ENCODE peak calls at places on chromosomes 1 and 21, in eight cellular contexts. C, K, N, R, B, U, H and A are unnamed samples.

GRCh38 chr1:110765640-110766335 is 91.0 kb upstream of the KCNA3 start:
- DNase-seq in C (peak), K (peak), N (peak), R (peak), B (no peak), U (peak), H (peak), A (no peak)

GRCh38 chr1:55716610-55717009 is 501.4 kb upstream of the USP24 start:
- DNase-seq in C (no peak), K (no peak), N (no peak), R (no peak), B (no peak), U (peak), H (no peak), A (no peak)

GRCh38 chr1:114485286-114485685 is 25.7 kb downstream of the TRIM33 start:
- DNase-seq in C (no peak), K (no peak), N (no peak), R (no peak), B (no peak), U (peak), H (no peak), A (no peak)

GRCh38 chr1:6224733-6225132 is 11.0 kb downstream of the ICMT start:
- DNase-seq in C (no peak), K (no peak), N (no peak), R (peak), B (no peak), U (no peak), H (no peak), A (no peak)

GRCh38 chr1:247491328-247491727 is 33.4 kb upstream of the OR2B11 start:
- DNase-seq in C (no peak), K (no peak), N (no peak), R (no peak), B (no peak), U (no peak), H (no peak), A (no peak)

GRCh38 chr1:99149952-99150351 is 114.3 kb upstream of the PLPPR4 start:
- DNase-seq in C (no peak), K (no peak), N (no peak), R (no peak), B (no peak), U (no peak), H (no peak), A (no peak)

GRCh38 chr1:172383541-172383940 is 36.9 kb upstream of the C1orf105 start:
- DNase-seq in C (peak), K (no peak), N (no peak), R (peak), B (no peak), U (peak), H (peak), A (no peak)

GRCh38 chr1:173048629-173049326 is 2.0 kb downstream of the TNFSF18 start:
- DNase-seq in C (no peak), K (no peak), N (no peak), R (no peak), B (no peak), U (peak), H (peak), A (no peak)

GRCh38 chr1:197559655-197560054 is 215.6 kb downstream of the DENND1B start:
- DNase-seq in C (no peak), K (no peak), N (no peak), R (no peak), B (no peak), U (no peak), H (no peak), A (no peak)

GRCh38 chr1:149844096-149844495 is 55.3 kb upstream of the BOLA1 start:
- DNase-seq in C (no peak), K (no peak), N (no peak), R (peak), B (no peak), U (peak), H (peak), A (no peak)

GRCh38 chr1:72917920-72918319 is 635.6 kb upstream of the NEGR1 start:
- DNase-seq in C (no peak), K (no peak), N (no peak), R (no peak), B (no peak), U (no peak), H (no peak), A (no peak)

GRCh38 chr21:45288441-45288841 is 746 bp upstream of the POFUT2 start:
- DNase-seq in C (no peak), K (no peak), N (no peak), R (peak), B (no peak), U (no peak), H (no peak), A (no peak)

GRCh38 chr1:204591473-204592090 is 75.4 kb downstream of the MDM4 start:
- DNase-seq in C (no peak), K (peak), N (no peak), R (no peak), B (no peak), U (peak), H (peak), A (no peak)

GRCh38 chr1:145985502-145986439 is 10.6 kb downstream of the TXNIP start:
- DNase-seq in C (no peak), K (no peak), N (no peak), R (peak), B (peak), U (peak), H (peak), A (no peak)

GRCh38 chr1:238257018-238257417 is 366.3 kb upstream of the ZP4 start:
- DNase-seq in C (no peak), K (no peak), N (no peak), R (no peak), B (no peak), U (no peak), H (no peak), A (no peak)

GRCh38 chr1:56196839-56197238 is 382.5 kb downstream of the PLPP3 start:
- DNase-seq in C (no peak), K (no peak), N (no peak), R (peak), B (no peak), U (no peak), H (no peak), A (no peak)

GRCh38 chr1:230191079-230191478 is 124.0 kb downstream of the GALNT2 start:
- DNase-seq in C (peak), K (no peak), N (no peak), R (no peak), B (peak), U (peak), H (peak), A (no peak)

GRCh38 chr1:24048205-24048869 is 63.6 kb downstream of the MYOM3 start:
- DNase-seq in C (no peak), K (peak), N (no peak), R (no peak), B (no peak), U (no peak), H (no peak), A (no peak)

GRCh38 chr1:7702365-7702764 is 68.7 kb upstream of the VAMP3 start:
- DNase-seq in C (no peak), K (no peak), N (no peak), R (peak), B (no peak), U (peak), H (peak), A (no peak)

GRCh38 chr21:14321042-14321441 is 61.9 kb downstream of the HSPA13 start:
- DNase-seq in C (no peak), K (no peak), N (no peak), R (no peak), B (no peak), U (peak), H (no peak), A (no peak)

GRCh38 chr1:18948048-18948912 is 8.2 kb downstream of the IFFO2 start:
- DNase-seq in C (no peak), K (no peak), N (no peak), R (no peak), B (no peak), U (no peak), H (peak), A (no peak)

GRCh38 chr1:18950415-18951026 is 6.0 kb downstream of the IFFO2 start:
- DNase-seq in C (no peak), K (no peak), N (no peak), R (no peak), B (peak), U (no peak), H (no peak), A (peak)

GRCh38 chr1:18949689-18950414 is 6.6 kb downstream of the IFFO2 start:
- DNase-seq in C (no peak), K (no peak), N (peak), R (peak), B (no peak), U (peak), H (no peak), A (no peak)

GRCh38 chr1:18947570-18947969 is 8.9 kb downstream of the IFFO2 start:
- DNase-seq in C (no peak), K (no peak), N (no peak), R (no peak), B (no peak), U (no peak), H (no peak), A (no peak)

DNA sequence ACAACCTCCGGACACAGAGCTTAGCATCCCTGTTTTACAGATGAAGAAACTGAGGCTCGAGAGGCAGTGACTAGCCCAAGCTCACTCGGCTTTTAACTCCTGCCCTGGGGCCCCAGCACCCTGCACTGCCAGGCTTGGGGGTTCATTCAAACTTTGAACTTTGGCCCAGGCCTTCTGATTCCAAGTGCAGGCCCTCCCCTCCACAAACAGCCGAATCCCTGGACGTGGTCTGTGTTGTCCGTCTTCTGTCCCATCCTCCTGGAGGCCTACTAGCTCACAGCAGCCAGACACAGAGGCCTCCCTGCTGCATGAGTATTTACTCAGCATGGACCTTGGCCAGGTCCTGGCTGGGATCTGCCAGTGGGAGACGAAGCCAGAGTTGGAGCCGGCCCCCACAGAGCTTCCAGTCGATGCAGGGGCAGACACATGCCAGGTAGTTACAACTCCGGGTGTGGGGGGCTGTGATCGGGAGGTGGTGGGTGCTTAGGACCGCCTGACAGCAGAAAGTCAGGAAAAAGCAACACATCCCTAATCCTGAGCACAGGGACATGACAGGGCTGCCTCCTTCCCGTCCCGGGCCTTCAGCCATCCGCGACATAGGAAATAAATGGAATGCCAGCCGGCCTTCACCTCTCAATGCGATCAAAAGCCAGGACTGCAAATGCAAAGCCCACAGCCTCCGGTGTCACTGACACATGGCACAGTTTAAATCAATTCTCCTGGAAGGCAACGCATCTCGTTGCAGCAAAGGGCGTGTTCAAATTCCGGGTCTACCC is 7.4 kb downstream of the IFFO2 start:
- DNase-seq in C (no peak), K (no peak), N (peak), R (peak), B (no peak), U (peak), H (peak), A (no peak)
- TF ChIP-seq CTCF in C (no peak), K (no peak), N (no peak), R (no peak), B (no peak), U (peak), H (peak), A (no peak)

GRCh38 chr1:154328318-154329151 is 3.2 kb downstream of the ATP8B2 start:
- DNase-seq in C (no peak), K (peak), N (peak), R (peak), B (peak), U (peak), H (peak), A (peak)

GRCh38 chr1:154330669-154331068 is 5.3 kb downstream of the ATP8B2 start:
- DNase-seq in C (no peak), K (no peak), N (no peak), R (no peak), B (no peak), U (no peak), H (no peak), A (no peak)

GRCh38 chr1:154329551-154330131 is 4.3 kb downstream of the ATP8B2 start:
- DNase-seq in C (no peak), K (no peak), N (no peak), R (peak), B (no peak), U (no peak), H (no peak), A (no peak)

GRCh38 chr1:154327466-154328317 is 2.4 kb downstream of the ATP8B2 start:
- DNase-seq in C (no peak), K (no peak), N (peak), R (peak), B (no peak), U (no peak), H (no peak), A (no peak)

GRCh38 chr1:154329152-154329521 is 3.8 kb downstream of the ATP8B2 start:
- DNase-seq in C (no peak), K (no peak), N (peak), R (peak), B (no peak), U (peak), H (no peak), A (no peak)
- TF ChIP-seq CTCF in C (peak), K (no peak), N (no peak), R (peak), B (no peak), U (peak), H (peak), A (no peak)

DNA sequence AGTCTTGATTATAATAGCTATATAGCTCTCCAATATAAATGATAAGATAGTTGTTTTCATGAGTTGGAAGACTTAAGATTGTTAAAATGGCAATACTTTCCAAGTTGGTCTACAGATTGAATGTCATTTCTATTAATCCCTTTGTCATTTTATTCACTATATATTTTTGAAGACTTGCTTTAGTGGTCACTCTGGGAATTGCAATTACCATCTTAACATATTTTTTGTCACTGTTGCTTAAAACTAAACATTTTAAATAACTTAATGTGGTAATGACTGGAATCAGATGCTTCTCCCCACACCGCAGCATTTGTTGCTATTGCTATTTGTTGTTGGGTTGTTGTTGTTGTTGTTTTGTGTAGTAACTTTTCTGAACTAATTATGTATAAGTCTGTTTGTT is 1592.9 kb downstream of the MRPL39 start:
- DNase-seq in C (no peak), K (no peak), N (no peak), R (peak), B (no peak), U (peak), H (no peak), A (no peak)
- TF ChIP-seq CTCF in C (no peak), K (no peak), N (peak), R (no peak), B (no peak), U (no peak), H (no peak), A (no peak)

DNA sequence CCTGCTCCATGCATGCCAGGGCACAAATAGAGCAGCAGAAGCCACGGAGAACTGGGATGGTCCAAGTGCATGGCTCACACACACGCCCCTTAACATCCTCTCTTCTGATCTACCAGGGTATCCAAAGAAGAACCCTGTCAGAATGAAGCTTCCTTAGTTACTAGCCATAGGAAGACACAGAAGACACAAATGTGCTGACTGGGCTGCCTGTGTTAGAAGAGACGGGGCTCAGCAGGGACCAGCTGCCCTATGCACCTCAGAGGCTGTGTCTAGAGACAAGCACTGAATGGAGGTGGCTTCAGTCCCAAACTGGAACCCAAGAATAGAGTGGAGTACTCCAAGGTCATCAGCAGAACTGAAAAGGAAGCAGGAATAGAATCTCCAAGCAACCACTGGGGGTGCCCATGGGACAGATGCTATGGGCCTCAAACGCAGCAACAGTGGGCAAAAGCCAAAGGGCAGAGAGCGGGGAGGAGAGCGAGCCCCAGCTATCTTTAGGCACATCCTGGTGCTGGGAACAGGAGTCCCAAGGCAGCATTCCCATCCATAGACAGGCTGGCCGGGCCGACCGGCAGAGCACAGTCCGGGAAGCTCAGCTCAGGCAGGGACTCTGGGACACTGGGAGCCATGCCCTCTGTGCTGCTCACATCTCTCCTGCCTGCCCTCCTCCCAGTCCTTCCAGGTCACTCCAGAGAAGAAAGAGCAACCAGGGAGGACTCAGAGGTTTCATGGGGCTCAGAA is 9.5 kb downstream of the SLC6A9 start:
- DNase-seq in C (no peak), K (no peak), N (no peak), R (no peak), B (no peak), U (no peak), H (no peak), A (no peak)
- TF ChIP-seq CTCF in C (no peak), K (no peak), N (no peak), R (no peak), B (no peak), U (peak), H (no peak), A (no peak)

GRCh38 chr1:67685558-67686271 is 714 bp downstream of the GADD45A start:
- DNase-seq in C (no peak), K (peak), N (peak), R (peak), B (peak), U (peak), H (no peak), A (peak)

GRCh38 chr1:67684526-67685066 is 405 bp upstream of the GADD45A start:
- DNase-seq in C (no peak), K (no peak), N (no peak), R (no peak), B (no peak), U (no peak), H (no peak), A (no peak)

GRCh38 chr1:67686272-67687197 is 1.5 kb downstream of the GADD45A start:
- DNase-seq in C (peak), K (peak), N (peak), R (peak), B (peak), U (peak), H (peak), A (peak)

GRCh38 chr1:67683736-67684525 is 1.1 kb upstream of the GADD45A start:
- DNase-seq in C (no peak), K (no peak), N (no peak), R (no peak), B (no peak), U (no peak), H (no peak), A (no peak)

DNA sequence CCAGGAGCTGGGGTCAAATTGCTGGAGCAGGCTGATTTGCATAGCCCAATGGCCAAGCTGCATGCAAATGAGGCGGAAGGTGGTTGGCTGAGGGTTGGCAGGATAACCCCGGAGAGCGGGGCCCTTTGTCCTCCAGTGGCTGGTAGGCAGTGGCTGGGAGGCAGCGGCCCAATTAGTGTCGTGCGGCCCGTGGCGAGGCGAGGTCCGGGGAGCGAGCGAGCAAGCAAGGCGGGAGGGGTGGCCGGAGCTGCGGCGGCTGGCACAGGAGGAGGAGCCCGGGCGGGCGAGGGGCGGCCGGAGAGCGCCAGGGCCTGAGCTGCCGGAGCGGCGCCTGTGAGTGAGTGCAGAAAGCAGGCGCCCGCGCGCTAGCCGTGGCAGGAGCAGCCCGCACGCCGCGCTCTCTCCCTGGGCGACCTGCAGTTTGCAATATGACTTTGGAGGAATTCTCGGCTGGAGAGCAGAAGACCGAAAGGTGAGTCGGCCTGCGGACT is at the start of gene GADD45A:
- DNase-seq in C (peak), K (peak), N (peak), R (peak), B (peak), U (peak), H (peak), A (peak)
- TF ChIP-seq CTCF in C (no peak), K (no peak), N (no peak), R (no peak), B (peak), U (no peak), H (no peak), A (no peak)

GRCh38 chr1:167881786-167882185 is 32.1 kb downstream of the ADCY10 start:
- DNase-seq in C (no peak), K (no peak), N (no peak), R (no peak), B (no peak), U (no peak), H (no peak), A (no peak)

GRCh38 chr1:167880570-167880969 is 33.4 kb downstream of the ADCY10 start:
- DNase-seq in C (no peak), K (no peak), N (no peak), R (no peak), B (no peak), U (no peak), H (no peak), A (no peak)

GRCh38 chr1:167881069-167881468 is 32.9 kb downstream of the ADCY10 start:
- DNase-seq in C (no peak), K (no peak), N (no peak), R (no peak), B (no peak), U (peak), H (no peak), A (no peak)

GRCh38 chr1:167876597-167877175 is 37.2 kb downstream of the ADCY10 start:
- DNase-seq in C (no peak), K (no peak), N (no peak), R (no peak), B (no peak), U (no peak), H (no peak), A (no peak)

DNA sequence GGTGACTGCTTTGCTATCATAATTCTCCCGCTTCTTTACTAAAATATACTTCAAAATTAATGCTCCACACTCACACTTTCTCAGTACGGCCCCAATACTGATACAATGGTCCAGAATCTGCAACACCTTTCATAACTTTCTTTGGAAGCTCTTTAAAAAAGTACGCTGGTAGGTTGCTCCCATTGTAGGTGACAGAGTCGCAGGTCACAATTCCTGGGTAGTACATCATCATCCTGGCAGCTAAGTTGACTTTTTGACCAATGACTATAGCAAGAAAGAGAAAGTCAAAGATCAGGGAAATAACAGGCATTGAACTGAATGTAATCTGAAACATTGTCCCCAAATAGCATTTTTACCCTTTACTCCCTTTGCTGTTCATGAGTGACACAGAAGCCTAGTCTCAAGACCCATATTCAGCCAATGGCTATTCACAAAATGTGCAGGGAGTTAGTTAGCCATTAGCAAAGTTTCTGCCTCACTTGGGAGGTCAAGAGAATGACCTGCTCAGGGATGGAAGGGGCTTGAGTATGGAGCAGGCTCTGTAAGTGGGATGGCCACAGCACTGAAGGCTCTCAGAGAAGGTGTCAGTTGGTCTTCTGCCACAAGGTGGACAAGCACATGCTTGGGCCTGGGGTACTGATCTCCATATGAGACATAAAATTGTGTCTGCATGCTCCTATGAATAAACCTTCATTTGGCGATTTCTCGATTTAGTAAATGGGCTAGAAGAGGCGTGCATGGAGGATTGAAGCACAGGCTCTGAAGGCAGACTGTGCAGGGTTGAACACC is 35.4 kb downstream of the ADCY10 start:
- DNase-seq in C (no peak), K (no peak), N (no peak), R (peak), B (no peak), U (no peak), H (no peak), A (no peak)
- TF ChIP-seq CTCF in C (no peak), K (no peak), N (no peak), R (peak), B (no peak), U (no peak), H (no peak), A (no peak)